ENCODE peak calls at places on chromosomes 6 and 20, in six cellular contexts. F is cardiac muscle cell, O is pancreas, H is dorsolateral prefrontal cortex, Z is bronchial epithelial cell, B is heart right ventricle. J is an unnamed sample.
A peak's percentile ranks its signal among the peaks of the same experiment; 100 is the strongest.

GRCh38 chr6:160005861-160006540 is 37.1 kb downstream of the IGF2R start:
- DNase-seq in F (peak; percentile 78), O (no peak), H (no peak), Z (no peak), B (peak; percentile 50), J (no peak)

GRCh38 chr6:77502966-77503365 is 39.7 kb upstream of the HTR1B start:
- DNase-seq in F (no peak), O (no peak), H (no peak), Z (peak; percentile 94), B (no peak), J (no peak)

GRCh38 chr6:137036566-137037300 is 8.0 kb downstream of the IL20RA start:
- DNase-seq in F (no peak), O (no peak), H (no peak), Z (peak; percentile 84), B (no peak), J (no peak)

GRCh38 chr6:79868098-79868722 is 79.1 kb downstream of the ELOVL4 start:
- DNase-seq in F (peak; percentile 81), O (peak; percentile 54), H (no peak), Z (peak; percentile 74), B (peak; percentile 25), J (peak; percentile 39)

GRCh38 chr6:167904791-167905190 is 78.1 kb downstream of the AFDN start:
- DNase-seq in F (no peak), O (no peak), H (no peak), Z (no peak), B (no peak), J (no peak)

GRCh38 chr6:99492137-99492536 is 23.1 kb downstream of the USP45 start:
- DNase-seq in F (no peak), O (no peak), H (no peak), Z (no peak), B (no peak), J (no peak)

GRCh38 chr6:7585287-7585930 is 4.6 kb upstream of the SNRNP48 start:
- DNase-seq in F (no peak), O (no peak), H (no peak), Z (no peak), B (no peak), J (no peak)

GRCh38 chr6:169966312-169967181 is 215.1 kb downstream of the ERMARD start:
- DNase-seq in F (no peak), O (peak; percentile 7), H (peak; percentile 31), Z (no peak), B (no peak), J (no peak)

GRCh38 chr6:36998723-36999466 is 6.6 kb upstream of the FGD2 start:
- DNase-seq in F (no peak), O (no peak), H (no peak), Z (no peak), B (no peak), J (no peak)

GRCh38 chr6:111765681-111766523 is 107.3 kb downstream of the FYN start:
- DNase-seq in F (peak; percentile 61), O (no peak), H (no peak), Z (no peak), B (no peak), J (no peak)

GRCh38 chr6:22110042-22110441 is 186.8 kb downstream of the PRL start:
- DNase-seq in F (peak; percentile 6), O (no peak), H (no peak), Z (no peak), B (no peak), J (no peak)

GRCh38 chr6:91291071-91291470 is 704.2 kb upstream of the MAP3K7 start:
- DNase-seq in F (no peak), O (no peak), H (no peak), Z (no peak), B (no peak), J (no peak)

GRCh38 chr20:10177326-10177725 is 41.3 kb upstream of the SNAP25 start:
- DNase-seq in F (peak; percentile 3), O (no peak), H (no peak), Z (no peak), B (no peak), J (no peak)

GRCh38 chr6:45710304-45710821 is 305.3 kb downstream of the CLIC5 start:
- DNase-seq in F (peak; percentile 39), O (no peak), H (no peak), Z (peak; percentile 61), B (no peak), J (no peak)

GRCh38 chr6:8556370-8557018 is 121.1 kb upstream of the SLC35B3 start:
- DNase-seq in F (peak; percentile 8), O (no peak), H (no peak), Z (peak; percentile 97), B (no peak), J (no peak)

GRCh38 chr6:144449911-144450690 is 165.0 kb downstream of the UTRN start:
- DNase-seq in F (no peak), O (no peak), H (no peak), Z (no peak), B (peak; percentile 29), J (no peak)

GRCh38 chr6:100721256-100721655 is 159.9 kb downstream of the ASCC3 start:
- DNase-seq in F (no peak), O (no peak), H (no peak), Z (no peak), B (no peak), J (no peak)

GRCh38 chr20:17533396-17533795 is 2.2 kb upstream of the BFSP1 start:
- DNase-seq in F (peak; percentile 69), O (no peak), H (no peak), Z (peak; percentile 77), B (no peak), J (no peak)

GRCh38 chr6:45625191-45625664 is 247.5 kb upstream of the SUPT3H start:
- DNase-seq in F (peak; percentile 62), O (no peak), H (no peak), Z (peak; percentile 78), B (no peak), J (peak; percentile 36)

GRCh38 chr6:6747371-6747770 is 158.9 kb downstream of the LY86 start:
- DNase-seq in F (no peak), O (no peak), H (no peak), Z (no peak), B (no peak), J (no peak)

GRCh38 chr20:38260378-38261053 is at the start of gene KIAA1755:
- DNase-seq in F (peak; percentile 36), O (no peak), H (peak; percentile 82), Z (no peak), B (peak; percentile 36), J (no peak)

GRCh38 chr6:157879034-157879872 is 56.2 kb downstream of the SNX9 start:
- DNase-seq in F (no peak), O (no peak), H (no peak), Z (no peak), B (no peak), J (no peak)

GRCh38 chr6:150184850-150185480 is 42.1 kb downstream of the PPP1R14C start:
- DNase-seq in F (no peak), O (no peak), H (no peak), Z (no peak), B (no peak), J (no peak)

GRCh38 chr20:64049060-64049886 is at the start of gene SOX18:
- DNase-seq in F (peak; percentile 56), O (no peak), H (no peak), Z (no peak), B (peak; percentile 69), J (no peak)
- H3K27me3 ChIP-seq in F (peaks cover 72% of the 10 kb centered on the region), O (no peaks in the 10 kb centered on the region), H (peaks cover 12% of the 10 kb centered on the region), Z (peaks cover 19% of the 10 kb centered on the region), B (peaks cover 56% of the 10 kb centered on the region), J (peaks cover 62% of the 10 kb centered on the region)

DNA sequence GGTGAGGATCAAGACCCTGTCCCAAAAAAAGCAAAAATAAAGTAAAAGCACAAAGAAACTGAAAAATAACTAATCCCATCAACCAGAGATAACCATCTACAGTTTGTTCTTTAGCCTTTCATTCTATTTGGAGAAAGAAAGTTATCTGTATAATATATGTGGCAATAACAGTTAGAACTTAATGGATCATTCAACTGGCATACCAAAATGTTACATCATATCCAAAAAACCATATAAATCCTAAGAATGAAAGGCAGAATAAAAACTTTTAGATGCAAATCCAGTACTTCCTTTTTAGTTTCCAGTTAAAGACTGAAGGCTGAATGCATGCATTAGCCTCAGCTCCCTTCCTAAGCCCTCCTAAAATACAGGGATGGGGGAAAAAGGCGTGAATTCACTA is 25.2 kb downstream of the ILRUN start:
- DNase-seq in F (peak; percentile 35), O (no peak), H (no peak), Z (no peak), B (no peak), J (no peak)
- H3K4me3 ChIP-seq in F (no peak overlapping the region), O (no peak overlapping the region), H (no peak overlapping the region), Z (no peak overlapping the region), B (no peak overlapping the region), J (no peak overlapping the region)

GRCh38 chr20:57241592-57241991 is 24.8 kb downstream of the BMP7 start:
- DNase-seq in F (no peak), O (no peak), H (no peak), Z (no peak), B (no peak), J (no peak)

GRCh38 chr20:57244221-57244585 is 22.2 kb downstream of the BMP7 start:
- DNase-seq in F (no peak), O (no peak), H (no peak), Z (no peak), B (no peak), J (no peak)

GRCh38 chr20:57244627-57245214 is 21.7 kb downstream of the BMP7 start:
- DNase-seq in F (no peak), O (no peak), H (no peak), Z (no peak), B (no peak), J (no peak)

GRCh38 chr20:57242414-57242813 is 24.0 kb downstream of the BMP7 start:
- DNase-seq in F (no peak), O (no peak), H (no peak), Z (no peak), B (no peak), J (no peak)

DNA sequence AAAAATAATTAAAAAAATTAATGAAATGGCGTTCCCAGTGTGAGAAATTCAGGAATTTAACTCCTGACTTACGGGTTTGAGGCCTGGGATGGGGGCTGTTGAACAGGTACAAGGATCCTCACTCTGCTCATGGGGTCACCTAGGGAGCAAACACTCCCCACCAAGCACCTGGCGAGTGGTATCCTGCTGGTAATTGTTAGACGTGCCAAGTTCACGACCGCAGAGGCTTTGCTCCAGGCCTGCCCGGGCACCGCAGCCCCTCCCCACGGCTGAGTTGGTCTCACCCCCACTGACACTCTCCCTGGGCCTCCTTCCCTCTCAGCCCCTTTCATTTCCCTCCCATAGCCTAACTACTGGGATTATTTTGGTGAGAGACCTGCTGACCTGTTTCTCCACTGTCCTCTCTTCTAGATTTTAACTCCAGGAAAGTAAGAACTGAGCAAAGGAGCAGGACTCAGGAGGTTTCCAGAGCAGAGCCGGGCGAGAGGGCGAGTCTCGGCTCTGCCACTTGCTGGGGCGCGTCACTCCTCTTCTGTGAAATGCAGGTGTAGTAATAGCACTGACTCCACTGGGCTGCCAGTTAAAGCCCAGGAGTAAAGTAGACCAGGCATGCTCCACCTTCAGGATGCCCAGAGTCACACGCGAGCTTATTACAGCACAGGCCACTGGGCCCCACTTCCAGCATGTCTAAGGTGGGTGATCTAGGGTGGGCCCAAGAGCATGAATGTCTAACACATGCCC is 22.8 kb downstream of the BMP7 start:
- DNase-seq in F (no peak), O (no peak), H (no peak), Z (peak; percentile 37), B (no peak), J (no peak)
- TF ChIP-seq CTCF in F (no peak), O (no peak), H (no peak), Z (peak; percentile 15), B (no peak), J (no peak)

DNA sequence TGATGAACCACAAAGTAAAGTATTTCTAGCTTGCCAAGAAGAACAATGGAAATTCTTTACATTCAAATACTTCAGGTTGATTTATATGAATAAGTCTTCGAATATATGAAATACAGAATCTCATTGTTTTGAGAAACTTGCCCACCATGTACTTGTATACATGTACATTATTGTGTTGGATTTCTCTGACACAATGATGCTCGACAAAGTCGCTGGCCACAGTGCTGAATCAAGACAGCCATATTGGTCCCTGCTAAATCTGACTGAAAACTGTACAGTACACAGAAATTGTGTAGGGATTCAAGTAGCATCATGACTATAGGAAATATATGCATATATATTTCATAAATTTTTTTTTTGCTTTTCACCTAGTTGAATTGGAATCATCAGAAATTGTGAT is 13.1 kb upstream of the LIN28B start:
- DNase-seq in F (peak; percentile 37), O (no peak), H (no peak), Z (peak; percentile 29), B (no peak), J (no peak)
- H3K27me3 ChIP-seq in F (no peaks in the 10 kb centered on the region), O (peaks cover 4% of the 10 kb centered on the region), H (no peaks in the 10 kb centered on the region), Z (peaks cover 14% of the 10 kb centered on the region), B (peaks cover 96% of the 10 kb centered on the region), J (peaks cover 11% of the 10 kb centered on the region)

J was measured in AG04450.